ENCODE peak calls at places on chromosomes 12 and 14, in four cellular contexts. F, H, X and A are unnamed samples.

GRCh38 chr14:104250175-104250574 is 111.8 kb downstream of the KIF26A start:
- DNase-seq in F (no peak), H (no peak), X (no peak), A (no peak)

GRCh38 chr14:34699873-34700621 is 14.3 kb downstream of the CFL2 start:
- DNase-seq in F (peak), H (peak), X (no peak), A (peak)

GRCh38 chr14:21071225-21072041 is 1.3 kb downstream of the ARHGEF40 start:
- DNase-seq in F (peak), H (peak), X (peak), A (no peak)

GRCh38 chr12:92973614-92974013 is 44.5 kb upstream of the EEA1 start:
- DNase-seq in F (no peak), H (no peak), X (no peak), A (peak)

GRCh38 chr14:69012251-69012953 is 33.3 kb upstream of the ACTN1 start:
- DNase-seq in F (no peak), H (no peak), X (no peak), A (no peak)

GRCh38 chr12:106980944-106981343 is 6.0 kb downstream of the MTERF2 start:
- DNase-seq in F (no peak), H (no peak), X (no peak), A (no peak)

GRCh38 chr12:101875112-101875961 is 2.0 kb upstream of the DRAM1 start:
- DNase-seq in F (no peak), H (no peak), X (no peak), A (no peak)

GRCh38 chr12:124703852-124704251 is 136.4 kb upstream of the NCOR2 start:
- DNase-seq in F (no peak), H (no peak), X (no peak), A (no peak)

GRCh38 chr12:48023386-48023785 is 19.1 kb upstream of the COL2A1 start:
- DNase-seq in F (peak), H (no peak), X (no peak), A (no peak)

GRCh38 chr12:95943231-95943842 is at the start of gene AMDHD1:
- DNase-seq in F (peak), H (peak), X (peak), A (peak)

GRCh38 chr12:237026-237815 is 23.3 kb upstream of the SLC6A12 start:
- DNase-seq in F (no peak), H (no peak), X (peak), A (no peak)

GRCh38 chr12:129530517-129530916 is 373.3 kb downstream of the TMEM132D start:
- DNase-seq in F (no peak), H (no peak), X (no peak), A (no peak)

GRCh38 chr14:59510001-59510400 is 25.7 kb downstream of the JKAMP start:
- DNase-seq in F (no peak), H (no peak), X (no peak), A (no peak)

GRCh38 chr14:63544641-63545234 is 1.6 kb upstream of the PPP2R5E start:
- DNase-seq in F (no peak), H (no peak), X (no peak), A (no peak)

GRCh38 chr14:105532111-105532623 is 5.8 kb downstream of the TMEM121 start:
- DNase-seq in F (no peak), H (no peak), X (no peak), A (no peak)

GRCh38 chr14:101077511-101078074 is 174.1 kb upstream of the RTL1 start:
- DNase-seq in F (peak), H (no peak), X (no peak), A (no peak)

GRCh38 chr12:121983546-121984205 is 38.0 kb upstream of the BCL7A start:
- DNase-seq in F (no peak), H (no peak), X (no peak), A (no peak)